ENCODE peak calls at places on chromosome 2, in five cellular contexts. Q is IMR-90, I is breast epithelium, H is ovary, O is transverse colon. Y is an unnamed sample.

GRCh38 chr2:184814428-184814827 is 216.1 kb downstream of the ZNF804A start:
- DNase-seq in I (no peak), H (no peak), Q (no peak), O (no peak), Y (no peak)

GRCh38 chr2:82731824-82732223 is 1727.3 kb downstream of the SUCLG1 start:
- DNase-seq in O (no peak), H (no peak), I (no peak), Q (no peak), Y (no peak)

GRCh38 chr2:28206786-28207185 is 185.9 kb upstream of the FOSL2 start:
- DNase-seq in Q (no peak), I (no peak), O (no peak), H (no peak), Y (no peak)

GRCh38 chr2:44230378-44230777 is 44.9 kb upstream of the SLC3A1 start:
- DNase-seq in H (no peak), Q (no peak), I (no peak), O (no peak), Y (no peak)

GRCh38 chr2:108571262-108571661 is 37.0 kb downstream of the LIMS1 start:
- DNase-seq in I (no peak), H (no peak), O (no peak), Q (peak; percentile 71), Y (no peak)

GRCh38 chr2:67574230-67574629 is 177.1 kb downstream of the ETAA1 start:
- DNase-seq in Q (peak; percentile 88), H (no peak), O (no peak), I (no peak), Y (no peak)

GRCh38 chr2:24863636-24864035 is 56.4 kb downstream of the ADCY3 start:
- DNase-seq in O (no peak), Q (peak; percentile 75), I (no peak), H (no peak), Y (no peak)

GRCh38 chr2:46153996-46154753 is 143.0 kb upstream of the EPAS1 start:
- DNase-seq in Q (no peak), O (no peak), I (no peak), H (no peak), Y (no peak)

GRCh38 chr2:201795608-201796477 is 10.5 kb upstream of the CDK15 start:
- DNase-seq in O (no peak), I (no peak), Q (peak; percentile 71), H (peak; percentile 47), Y (peak; percentile 5)

GRCh38 chr2:20229322-20230201 is 4.6 kb upstream of the SDC1 start:
- DNase-seq in H (no peak), O (no peak), I (peak; percentile 15), Q (no peak), Y (no peak)

GRCh38 chr2:20642026-20642971 is 8.6 kb downstream of the HS1BP3 start:
- DNase-seq in I (peak; percentile 75), O (peak; percentile 82), H (peak; percentile 83), Q (peak; percentile 57), Y (peak; percentile 71)

GRCh38 chr2:99337931-99338580 is 867 bp downstream of the EIF5B start:
- DNase-seq in O (no peak), Q (peak; percentile 12), H (no peak), I (no peak), Y (no peak)

GRCh38 chr2:5368263-5368662 is 323.9 kb upstream of the SOX11 start:
- DNase-seq in I (no peak), O (no peak), H (no peak), Q (no peak), Y (no peak)

GRCh38 chr2:232852676-232853075 is 17.4 kb upstream of the SNORC start:
- DNase-seq in H (no peak), Q (no peak), I (no peak), O (no peak), Y (no peak)

GRCh38 chr2:61988462-61989366 is 83.2 kb downstream of the COMMD1 start:
- DNase-seq in I (no peak), H (no peak), O (no peak), Q (peak; percentile 21), Y (no peak)

GRCh38 chr2:100606740-100607343 is 44.0 kb downstream of the PDCL3 start:
- DNase-seq in O (peak; percentile 20), Q (peak; percentile 46), H (no peak), I (no peak), Y (peak; percentile 40)

GRCh38 chr2:241802421-241802749 is 6.6 kb upstream of the NEU4 start:
- DNase-seq in H (peak; percentile 14), O (peak; percentile 8), I (no peak), Q (no peak), Y (no peak)

GRCh38 chr2:216201687-216202306 is 92.6 kb downstream of the XRCC5 start:
- DNase-seq in I (no peak), Q (no peak), O (no peak), H (no peak), Y (no peak)

GRCh38 chr2:85997016-85997970 is 108.4 kb downstream of the POLR1A start:
- DNase-seq in H (peak; percentile 48), O (no peak), I (peak; percentile 51), Q (peak; percentile 16), Y (peak; percentile 22)

GRCh38 chr2:5981241-5982055 is 289.3 kb downstream of the SOX11 start:
- DNase-seq in H (no peak), O (no peak), Q (peak; percentile 12), I (no peak), Y (peak; percentile 55)

GRCh38 chr2:1886405-1886992 is 142.2 kb upstream of the PXDN start:
- DNase-seq in Q (peak; percentile 66), O (peak; percentile 57), I (peak; percentile 63), H (no peak), Y (peak; percentile 53)

GRCh38 chr2:74525717-74526648 is at the start of gene DQX1:
- DNase-seq in Q (peak; percentile 41), I (no peak), O (peak; percentile 71), H (no peak), Y (no peak)

GRCh38 chr2:138490673-138491494 is 10.7 kb upstream of the SPOPL start:
- DNase-seq in I (no peak), O (no peak), Q (no peak), H (no peak), Y (no peak)

GRCh38 chr2:158995677-158996049 is 27.2 kb downstream of the TANC1 start:
- DNase-seq in H (no peak), I (no peak), Q (no peak), O (no peak), Y (no peak)

GRCh38 chr2:239873656-239874635 is 151.2 kb downstream of the NDUFA10 start:
- DNase-seq in Q (no peak), O (no peak), H (no peak), I (no peak), Y (no peak)

GRCh38 chr2:144583741-144584453 is 64.0 kb upstream of the ZEB2 start:
- DNase-seq in Q (peak; percentile 90), I (no peak), H (no peak), O (no peak), Y (no peak)

GRCh38 chr2:217622205-217622621 is 380.6 kb downstream of the TNS1 start:
- DNase-seq in H (no peak), Q (peak; percentile 98), I (no peak), O (peak; percentile 22), Y (peak; percentile 10)
- H3K27ac ChIP-seq in H (peak overlapping the region; percentile 40), Q (peak overlapping the region; percentile 68), I (no peak overlapping the region), O (peak overlapping the region; percentile 82), Y (peak overlapping the region; percentile 23)

GRCh38 chr2:105103481-105103880 is 65.6 kb downstream of the MRPS9 start:
- DNase-seq in O (no peak), Q (no peak), I (no peak), H (no peak), Y (no peak)
- H3K27ac ChIP-seq in O (no peak overlapping the region), Q (no peak overlapping the region), I (no peak overlapping the region), H (no peak overlapping the region), Y (no peak overlapping the region)

GRCh38 chr2:237158194-237158593 is 72.5 kb downstream of the COPS8 start:
- DNase-seq in H (no peak), Q (no peak), O (no peak), I (no peak), Y (no peak)

GRCh38 chr2:237154894-237155851 is 69.5 kb downstream of the COPS8 start:
- DNase-seq in O (no peak), Q (no peak), H (no peak), I (no peak), Y (no peak)

GRCh38 chr2:237156857-237157550 is 71.3 kb downstream of the COPS8 start:
- DNase-seq in H (no peak), I (no peak), O (no peak), Q (no peak), Y (no peak)

GRCh38 chr2:237157551-237158102 is 71.9 kb downstream of the COPS8 start:
- DNase-seq in O (no peak), H (no peak), I (no peak), Q (peak; percentile 74), Y (no peak)

GRCh38 chr2:237156131-237156856 is 70.6 kb downstream of the COPS8 start:
- DNase-seq in I (no peak), Q (peak; percentile 93), H (peak; percentile 70), O (peak; percentile 15), Y (no peak)
- H3K27ac ChIP-seq in I (peak overlapping the region; percentile 92), Q (peak overlapping the region; percentile 99), H (peak overlapping the region; percentile 53), O (peak overlapping the region; percentile 53), Y (no peak overlapping the region)

GRCh38 chr2:160430001-160430344 is 63.6 kb downstream of the RBMS1 start:
- DNase-seq in Q (no peak), I (no peak), H (no peak), O (no peak), Y (no peak)
- H3K27ac ChIP-seq in Q (peak overlapping the region; percentile 56), I (peak overlapping the region; percentile 20), H (no peak overlapping the region), O (no peak overlapping the region), Y (no peak overlapping the region)

GRCh38 chr2:204321027-204321800 is 224.1 kb upstream of the PARD3B start:
- DNase-seq in I (no peak), O (no peak), Q (no peak), H (no peak), Y (no peak)
- H3K27ac ChIP-seq in I (peak overlapping the region; percentile 48), O (no peak overlapping the region), Q (no peak overlapping the region), H (no peak overlapping the region), Y (no peak overlapping the region)